ENCODE peak calls at places on chromosomes 1 and 21, in eight cellular contexts. J is activated naive CD4-positive, alpha-beta T cell treated with anti-CD3 and anti-CD28 coated beads for 36 hours; Q is activated T-cell treated with anti-CD3 and anti-CD28 coated beads for 4 hours; L is activated CD8-positive, alpha-beta memory T cell treated with anti-CD3 and anti-CD28 coated beads for 1 hour; S is MG63; W is NCI-H1105; Z is IMR-90; T is kidney. K is an unnamed sample.

GRCh38 chr1:90502194-90502593 is 214.9 kb downstream of the BARHL2 start:
- DNase-seq in J (no peak), Q (no peak), L (no peak), S (no peak), W (no peak), Z (no peak), T (no peak), K (peak)

GRCh38 chr1:184419734-184420161 is 32.9 kb downstream of the C1orf21 start:
- DNase-seq in J (no peak), Q (no peak), L (no peak), S (peak), W (no peak), Z (peak), T (no peak), K (no peak)

GRCh38 chr1:1168451-1169411 is 4.9 kb upstream of the TTLL10 start:
- DNase-seq in J (no peak), Q (no peak), L (no peak), S (no peak), W (no peak), Z (no peak), T (peak), K (no peak)

GRCh38 chr1:58975888-58976287 is 192.0 kb upstream of the JUN start:
- DNase-seq in J (no peak), Q (no peak), L (no peak), S (no peak), W (peak), Z (peak), T (no peak), K (no peak)

GRCh38 chr1:112708002-112708448 is 1.1 kb upstream of the RHOC start:
- DNase-seq in J (no peak), Q (no peak), L (no peak), S (no peak), W (no peak), Z (no peak), T (no peak), K (no peak)

GRCh38 chr1:244349581-244350001 is 102.1 kb downstream of the ADSS2 start:
- DNase-seq in J (no peak), Q (no peak), L (no peak), S (no peak), W (no peak), Z (peak), T (no peak), K (no peak)

GRCh38 chr1:198763298-198763714 is 124.5 kb downstream of the PTPRC start:
- DNase-seq in J (no peak), Q (no peak), L (no peak), S (peak), W (no peak), Z (peak), T (no peak), K (no peak)

GRCh38 chr1:66278260-66279046 is 255.5 kb upstream of the SGIP1 start:
- DNase-seq in J (no peak), Q (no peak), L (no peak), S (no peak), W (no peak), Z (no peak), T (no peak), K (no peak)

GRCh38 chr1:29240400-29240837 is 4.1 kb downstream of the PTPRU start:
- DNase-seq in J (no peak), Q (no peak), L (no peak), S (no peak), W (peak), Z (no peak), T (peak), K (peak)

GRCh38 chr1:18328803-18329202 is 151.9 kb upstream of the KLHDC7A start:
- DNase-seq in J (no peak), Q (no peak), L (no peak), S (no peak), W (no peak), Z (no peak), T (no peak), K (no peak)

GRCh38 chr21:39633043-39633442 is 20.3 kb downstream of the B3GALT5 start:
- DNase-seq in J (no peak), Q (no peak), L (no peak), S (no peak), W (no peak), Z (peak), T (no peak), K (no peak)

GRCh38 chr1:226994357-226995063 is 54.4 kb downstream of the COQ8A start:
- DNase-seq in J (no peak), Q (no peak), L (no peak), S (no peak), W (no peak), Z (no peak), T (no peak), K (peak)

GRCh38 chr1:84842748-84843231 is 50.2 kb downstream of the LPAR3 start:
- DNase-seq in J (no peak), Q (no peak), L (no peak), S (no peak), W (no peak), Z (no peak), T (no peak), K (no peak)

GRCh38 chr1:215517441-215517891 is 49.6 kb upstream of the KCTD3 start:
- DNase-seq in J (peak), Q (no peak), L (no peak), S (peak), W (peak), Z (peak), T (no peak), K (peak)

GRCh38 chr1:39540504-39541031 is 36.0 kb downstream of the PABPC4 start:
- DNase-seq in J (no peak), Q (no peak), L (no peak), S (no peak), W (no peak), Z (peak), T (peak), K (no peak)

GRCh38 chr1:19430121-19431068 is 54.9 kb downstream of the CAPZB start:
- DNase-seq in J (no peak), Q (no peak), L (no peak), S (no peak), W (peak), Z (peak), T (no peak), K (no peak)

GRCh38 chr21:46109251-46110221 is 11.6 kb downstream of the COL6A2 start:
- DNase-seq in J (peak), Q (no peak), L (no peak), S (no peak), W (no peak), Z (no peak), T (peak), K (no peak)

GRCh38 chr1:230517786-230518185 is 91.7 kb upstream of the PGBD5 start:
- DNase-seq in J (no peak), Q (no peak), L (no peak), S (no peak), W (peak), Z (no peak), T (no peak), K (peak)

GRCh38 chr1:67821263-67821662 is 12.0 kb downstream of the GNG12 start:
- DNase-seq in J (no peak), Q (no peak), L (no peak), S (no peak), W (no peak), Z (no peak), T (no peak), K (no peak)

GRCh38 chr1:234556245-234556943 is 53.6 kb downstream of the IRF2BP2 start:
- DNase-seq in J (no peak), Q (no peak), L (no peak), S (no peak), W (no peak), Z (no peak), T (no peak), K (no peak)